ENCODE peak calls at places on chromosomes 7 and 10, in five cellular contexts. One of them, this sample, is unnamed.

GRCh38 chr10:56624082-56624481 is 263.0 kb upstream of the ZWINT start:
- DNase-seq in left lung: no peak
- DNase-seq in MM.1S: peak; percentile 16
- DNase-seq in stomach: no peak
- DNase-seq in left ventricle myocardium inferior: no peak
- DNase-seq in this sample: no peak

GRCh38 chr7:157442993-157443831 is 106.4 kb downstream of the DNAJB6 start:
- DNase-seq in MM.1S: no peak
- DNase-seq in left ventricle myocardium inferior: no peak
- DNase-seq in stomach: peak; percentile 24
- DNase-seq in left lung: peak; percentile 64
- DNase-seq in this sample: no peak

GRCh38 chr10:89389254-89389653 is 3.2 kb upstream of the IFIT1 start:
- DNase-seq in left lung: no peak
- DNase-seq in stomach: no peak
- DNase-seq in left ventricle myocardium inferior: no peak
- DNase-seq in MM.1S: peak; percentile 56
- DNase-seq in this sample: peak; percentile 56

GRCh38 chr7:142384508-142384922 is 126.7 kb upstream of the PRSS58 start:
- DNase-seq in MM.1S: no peak
- DNase-seq in left lung: no peak
- DNase-seq in stomach: no peak
- DNase-seq in left ventricle myocardium inferior: no peak
- DNase-seq in this sample: peak; percentile 86

GRCh38 chr7:128425851-128426250 is 16.1 kb upstream of the IMPDH1 start:
- DNase-seq in MM.1S: peak; percentile 76
- DNase-seq in stomach: peak; percentile 87
- DNase-seq in left ventricle myocardium inferior: peak; percentile 60
- DNase-seq in left lung: no peak
- DNase-seq in this sample: peak; percentile 65

GRCh38 chr10:2619472-2619871 is 447.9 kb upstream of the PFKP start:
- DNase-seq in left ventricle myocardium inferior: no peak
- DNase-seq in MM.1S: no peak
- DNase-seq in stomach: no peak
- DNase-seq in left lung: no peak
- DNase-seq in this sample: no peak

GRCh38 chr7:141676618-141677017 is 25.3 kb downstream of the DENND11 start:
- DNase-seq in stomach: no peak
- DNase-seq in left ventricle myocardium inferior: no peak
- DNase-seq in MM.1S: no peak
- DNase-seq in left lung: no peak
- DNase-seq in this sample: peak; percentile 55

GRCh38 chr7:77855371-77856083 is 57.0 kb downstream of the PHTF2 start:
- DNase-seq in left lung: no peak
- DNase-seq in left ventricle myocardium inferior: peak; percentile 69
- DNase-seq in MM.1S: no peak
- DNase-seq in stomach: peak; percentile 66
- DNase-seq in this sample: peak; percentile 28

GRCh38 chr10:110326351-110327032 is 21.8 kb upstream of the SMNDC1 start:
- DNase-seq in left lung: no peak
- DNase-seq in stomach: no peak
- DNase-seq in left ventricle myocardium inferior: no peak
- DNase-seq in MM.1S: no peak
- DNase-seq in this sample: peak; percentile 95

GRCh38 chr10:373516-374309 is 238.5 kb downstream of the ZMYND11 start:
- DNase-seq in MM.1S: no peak
- DNase-seq in left ventricle myocardium inferior: no peak
- DNase-seq in stomach: no peak
- DNase-seq in left lung: no peak
- DNase-seq in this sample: peak; percentile 43

GRCh38 chr7:153027210-153027609 is 267.7 kb downstream of the ACTR3B start:
- DNase-seq in left lung: no peak
- DNase-seq in stomach: no peak
- DNase-seq in MM.1S: no peak
- DNase-seq in left ventricle myocardium inferior: no peak
- DNase-seq in this sample: no peak

GRCh38 chr10:71920540-71921318 is 43.5 kb upstream of the CHST3 start:
- DNase-seq in left lung: no peak
- DNase-seq in left ventricle myocardium inferior: no peak
- DNase-seq in stomach: no peak
- DNase-seq in MM.1S: no peak
- DNase-seq in this sample: peak; percentile 37

GRCh38 chr10:43237631-43238446 is 29.0 kb downstream of the RASGEF1A start:
- DNase-seq in left lung: peak; percentile 53
- DNase-seq in stomach: no peak
- DNase-seq in left ventricle myocardium inferior: no peak
- DNase-seq in MM.1S: no peak
- DNase-seq in this sample: no peak

GRCh38 chr10:20466731-20467130 is 430.4 kb downstream of the NEBL start:
- DNase-seq in left ventricle myocardium inferior: no peak
- DNase-seq in stomach: no peak
- DNase-seq in left lung: no peak
- DNase-seq in MM.1S: no peak
- DNase-seq in this sample: peak; percentile 76

GRCh38 chr10:14534152-14534551 is 203.4 kb upstream of the FRMD4A start:
- DNase-seq in stomach: no peak
- DNase-seq in MM.1S: no peak
- DNase-seq in left lung: no peak
- DNase-seq in left ventricle myocardium inferior: no peak
- DNase-seq in this sample: no peak

GRCh38 chr7:118076564-118076963 is 107.4 kb upstream of the LSM8 start:
- DNase-seq in left ventricle myocardium inferior: no peak
- DNase-seq in stomach: no peak
- DNase-seq in MM.1S: no peak
- DNase-seq in left lung: no peak
- DNase-seq in this sample: no peak

GRCh38 chr7:137999496-138000080 is 2.3 kb downstream of the CREB3L2 start:
- DNase-seq in MM.1S: no peak
- DNase-seq in left ventricle myocardium inferior: no peak
- DNase-seq in left lung: no peak
- DNase-seq in stomach: no peak
- DNase-seq in this sample: peak; percentile 31
- H3K4me3 ChIP-seq in MM.1S: peak overlapping the region; percentile 90
- H3K4me3 ChIP-seq in left ventricle myocardium inferior: peak overlapping the region; percentile 96
- H3K4me3 ChIP-seq in left lung: peak overlapping the region; percentile 97
- H3K4me3 ChIP-seq in stomach: peak overlapping the region; percentile 83
- H3K4me3 ChIP-seq in this sample: peak overlapping the region; percentile 93

GRCh38 chr10:103781329-103782061 is 73.9 kb downstream of the SH3PXD2A start:
- DNase-seq in left ventricle myocardium inferior: no peak
- DNase-seq in stomach: no peak
- DNase-seq in left lung: peak; percentile 31
- DNase-seq in MM.1S: peak; percentile 80
- DNase-seq in this sample: peak; percentile 99
- TF ChIP-seq CTCF in left ventricle myocardium inferior: peak; percentile 16
- TF ChIP-seq CTCF in stomach: no peak
- TF ChIP-seq CTCF in left lung: no peak
- TF ChIP-seq CTCF in MM.1S: peak; percentile 43
- TF ChIP-seq CTCF in this sample: peak; percentile 70

DNA sequence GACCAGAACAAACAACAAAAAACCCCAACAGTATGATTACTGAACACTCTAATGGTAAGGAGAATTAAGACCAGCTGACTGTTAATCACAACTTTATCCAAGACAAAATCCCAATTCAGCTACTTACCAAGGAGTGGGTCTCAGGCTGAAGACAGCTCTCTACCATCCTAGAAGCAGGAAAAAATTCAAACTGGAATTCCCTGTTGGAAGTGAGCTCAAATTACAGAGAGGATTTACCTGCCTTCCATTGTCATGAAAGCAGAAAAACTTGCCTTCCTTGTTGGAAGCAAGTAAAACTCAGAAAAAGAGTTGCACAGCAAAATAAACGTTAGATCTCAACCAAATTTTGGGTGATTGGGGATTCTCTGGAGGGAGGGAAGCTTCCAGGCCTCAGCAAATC is 20.9 kb downstream of the SPAM1 start:
- DNase-seq in stomach: no peak
- DNase-seq in left lung: no peak
- DNase-seq in MM.1S: no peak
- DNase-seq in left ventricle myocardium inferior: no peak
- DNase-seq in this sample: no peak
- H3K4me3 ChIP-seq in stomach: no peak overlapping the region
- H3K4me3 ChIP-seq in left lung: no peak overlapping the region
- H3K4me3 ChIP-seq in MM.1S: no peak overlapping the region
- H3K4me3 ChIP-seq in left ventricle myocardium inferior: no peak overlapping the region
- H3K4me3 ChIP-seq in this sample: no peak overlapping the region

GRCh38 chr7:140397784-140398750 is at the start of gene SLC37A3:
- DNase-seq in MM.1S: peak; percentile 88
- DNase-seq in stomach: peak; percentile 91
- DNase-seq in left ventricle myocardium inferior: peak; percentile 86
- DNase-seq in left lung: peak; percentile 98
- DNase-seq in this sample: peak; percentile 86
- TF ChIP-seq CTCF in MM.1S: no peak
- TF ChIP-seq CTCF in stomach: peak; percentile 26
- TF ChIP-seq CTCF in left ventricle myocardium inferior: peak; percentile 44
- TF ChIP-seq CTCF in left lung: no peak
- TF ChIP-seq CTCF in this sample: no peak

GRCh38 chr10:6071181-6072175 is 9.3 kb upstream of the IL2RA start:
- DNase-seq in MM.1S: no peak
- DNase-seq in left ventricle myocardium inferior: no peak
- DNase-seq in left lung: no peak
- DNase-seq in stomach: peak; percentile 18
- DNase-seq in this sample: no peak
- H3K4me3 ChIP-seq in MM.1S: no peak overlapping the region
- H3K4me3 ChIP-seq in left ventricle myocardium inferior: no peak overlapping the region
- H3K4me3 ChIP-seq in left lung: no peak overlapping the region
- H3K4me3 ChIP-seq in stomach: no peak overlapping the region
- H3K4me3 ChIP-seq in this sample: no peak overlapping the region

GRCh38 chr10:34609287-34609940 is 205.7 kb downstream of the PARD3 start:
- DNase-seq in stomach: no peak
- DNase-seq in left lung: no peak
- DNase-seq in MM.1S: no peak
- DNase-seq in left ventricle myocardium inferior: no peak
- DNase-seq in this sample: no peak
- TF ChIP-seq CTCF in stomach: no peak
- TF ChIP-seq CTCF in left lung: no peak
- TF ChIP-seq CTCF in MM.1S: no peak
- TF ChIP-seq CTCF in left ventricle myocardium inferior: no peak
- TF ChIP-seq CTCF in this sample: no peak

DNA sequence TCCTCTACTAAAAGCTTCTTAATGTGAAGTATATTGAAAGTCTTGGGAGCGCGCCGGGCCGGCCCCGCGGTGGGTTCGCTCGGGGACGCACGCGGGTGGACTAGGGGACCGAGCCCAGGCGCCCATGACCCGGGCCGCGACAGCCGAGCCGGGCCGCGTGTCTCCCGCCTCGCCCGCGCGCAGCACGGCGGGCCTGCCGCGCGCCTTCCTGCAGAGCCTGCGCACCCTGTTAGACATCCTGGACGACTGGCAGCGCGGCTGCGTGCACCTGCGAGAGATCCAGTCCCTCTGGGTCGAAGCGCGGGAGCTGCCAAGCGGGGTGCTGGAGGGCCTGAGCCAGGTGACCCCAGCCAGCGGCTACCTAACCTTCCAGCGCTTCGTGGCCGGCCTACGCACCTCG is 25.4 kb upstream of the ZNF735 start:
- DNase-seq in left ventricle myocardium inferior: no peak
- DNase-seq in MM.1S: no peak
- DNase-seq in stomach: no peak
- DNase-seq in left lung: peak; percentile 63
- DNase-seq in this sample: no peak
- H3K4me3 ChIP-seq in left ventricle myocardium inferior: no peak overlapping the region
- H3K4me3 ChIP-seq in MM.1S: no peak overlapping the region
- H3K4me3 ChIP-seq in stomach: no peak overlapping the region
- H3K4me3 ChIP-seq in left lung: no peak overlapping the region
- H3K4me3 ChIP-seq in this sample: no peak overlapping the region

DNA sequence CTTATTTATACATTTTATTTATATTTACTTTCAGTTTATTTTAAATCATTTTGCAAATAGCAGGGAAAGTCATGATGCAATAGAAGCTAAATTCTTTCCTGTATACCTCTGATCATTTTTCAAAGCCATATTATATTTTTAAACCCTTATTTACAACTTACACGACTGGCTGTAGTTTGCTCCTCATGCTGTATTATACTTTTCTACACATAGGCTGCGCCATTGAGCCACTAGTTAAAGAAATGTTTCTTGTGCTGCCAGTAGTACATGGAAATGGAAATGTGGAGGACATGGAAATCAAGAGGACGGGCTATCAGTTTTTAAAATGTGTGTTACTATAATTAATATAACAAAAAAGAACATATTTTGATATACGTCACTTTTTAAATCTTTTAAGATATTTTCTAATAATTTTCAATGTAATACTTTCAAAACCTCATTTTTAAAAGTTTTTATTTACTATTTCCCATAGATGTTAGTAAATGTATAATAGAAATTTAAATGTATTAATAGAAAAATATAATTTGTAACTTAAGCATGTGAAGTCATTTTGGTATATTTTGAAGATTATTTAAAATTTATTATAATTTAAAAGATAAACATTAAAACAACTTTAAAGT is 118.5 kb downstream of the VTI1A start:
- DNase-seq in left ventricle myocardium inferior: no peak
- DNase-seq in MM.1S: peak; percentile 44
- DNase-seq in stomach: peak; percentile 30
- DNase-seq in left lung: no peak
- DNase-seq in this sample: peak; percentile 76
- TF ChIP-seq CTCF in left ventricle myocardium inferior: peak; percentile 73
- TF ChIP-seq CTCF in MM.1S: peak; percentile 44
- TF ChIP-seq CTCF in stomach: peak; percentile 17
- TF ChIP-seq CTCF in left lung: peak; percentile 78
- TF ChIP-seq CTCF in this sample: peak; percentile 78